ENCODE peak calls at places on chromosomes 12 and 14, in five cellular contexts. L is BJ, M is endothelial cell, W is AG09309, Y is Caco-2. V is an unnamed sample.

GRCh38 chr14:37078131-37078530 is 94.3 kb downstream of the SLC25A21 start:
- DNase-seq in L (peak), M (no peak), W (no peak), Y (no peak), V (no peak)

GRCh38 chr14:81559385-81559784 is 25.7 kb upstream of the SEL1L start:
- DNase-seq in L (no peak), M (no peak), W (no peak), Y (no peak), V (no peak)

GRCh38 chr12:11652351-11653040 is 3.0 kb downstream of the ETV6 start:
- DNase-seq in L (no peak), M (no peak), W (no peak), Y (no peak), V (no peak)

GRCh38 chr12:107091989-107092641 is 1.2 kb downstream of the CRY1 start:
- DNase-seq in L (peak), M (peak), W (peak), Y (peak), V (no peak)

GRCh38 chr14:100567877-100568163 is 19.4 kb downstream of the BEGAIN start:
- DNase-seq in L (no peak), M (no peak), W (no peak), Y (no peak), V (no peak)

GRCh38 chr14:89349196-89350008 is 67.6 kb downstream of the FOXN3 start:
- DNase-seq in L (no peak), M (peak), W (no peak), Y (peak), V (no peak)

GRCh38 chr12:89752331-89752730 is 43.7 kb upstream of the ATP2B1 start:
- DNase-seq in L (no peak), M (no peak), W (no peak), Y (no peak), V (no peak)

GRCh38 chr12:132827763-132828703 is 636 bp downstream of the GOLGA3 start:
- DNase-seq in L (peak), M (peak), W (peak), Y (peak), V (no peak)

GRCh38 chr12:102551186-102551585 is 70.8 kb upstream of the IGF1 start:
- DNase-seq in L (no peak), M (no peak), W (no peak), Y (no peak), V (no peak)

GRCh38 chr14:104084251-104085002 is 1.1 kb upstream of the ASPG start:
- DNase-seq in L (no peak), M (no peak), W (no peak), Y (peak), V (no peak)

GRCh38 chr12:108657130-108657745 is 23.5 kb upstream of the SELPLG start:
- DNase-seq in L (no peak), M (no peak), W (no peak), Y (no peak), V (no peak)

GRCh38 chr12:55996201-55996714 is 818 bp upstream of the SUOX start:
- DNase-seq in L (no peak), M (peak), W (no peak), Y (peak), V (no peak)

GRCh38 chr12:67161322-67161918 is 107.7 kb upstream of the CAND1 start:
- DNase-seq in L (peak), M (peak), W (peak), Y (peak), V (no peak)

GRCh38 chr12:53197011-53197640 is 9.9 kb downstream of the ITGB7 start:
- DNase-seq in L (no peak), M (no peak), W (no peak), Y (no peak), V (no peak)

GRCh38 chr14:96267336-96267735 is 11.3 kb downstream of the BDKRB1 start:
- DNase-seq in L (peak), M (no peak), W (no peak), Y (no peak), V (no peak)

GRCh38 chr14:28609228-28609828 is 157.3 kb upstream of the FOXG1 start:
- DNase-seq in L (no peak), M (peak), W (no peak), Y (peak), V (no peak)

GRCh38 chr14:105092912-105093425 is 27.7 kb upstream of the GPR132 start:
- DNase-seq in L (no peak), M (peak), W (no peak), Y (peak), V (no peak)

GRCh38 chr12:12983420-12984035 is 16.5 kb downstream of the HEBP1 start:
- DNase-seq in L (no peak), M (peak), W (no peak), Y (no peak), V (no peak)

GRCh38 chr14:86938356-86938755 is 1054.6 kb downstream of the GALC start:
- DNase-seq in L (no peak), M (no peak), W (no peak), Y (no peak), V (no peak)

GRCh38 chr14:60092516-60092915 is 793 bp downstream of the PCNX4 start:
- DNase-seq in L (no peak), M (peak), W (no peak), Y (no peak), V (no peak)

GRCh38 chr12:111773801-111774551 is 7.2 kb downstream of the ALDH2 start:
- DNase-seq in L (peak), M (no peak), W (peak), Y (peak), V (no peak)

GRCh38 chr12:124774462-124775167 is 89.0 kb downstream of the SCARB1 start:
- DNase-seq in L (peak), M (no peak), W (peak), Y (no peak), V (no peak)

GRCh38 chr12:75863475-75863874 is 168.1 kb downstream of the PHLDA1 start:
- DNase-seq in L (no peak), M (no peak), W (no peak), Y (no peak), V (no peak)

GRCh38 chr14:90242444-90242843 is 13.9 kb upstream of the PSMC1 start:
- DNase-seq in L (no peak), M (no peak), W (no peak), Y (no peak), V (no peak)

GRCh38 chr14:51442513-51443175 is 202.6 kb downstream of the TMX1 start:
- DNase-seq in L (peak), M (no peak), W (peak), Y (no peak), V (no peak)

GRCh38 chr14:22886500-22887259 is 3.7 kb downstream of the REM2 start:
- DNase-seq in L (no peak), M (peak), W (no peak), Y (peak), V (no peak)

GRCh38 chr12:109831365-109831764 is 1.8 kb downstream of the TRPV4 start:
- DNase-seq in L (no peak), M (no peak), W (no peak), Y (no peak), V (no peak)

GRCh38 chr14:54261283-54261682 is 135.5 kb upstream of the CDKN3 start:
- DNase-seq in L (no peak), M (no peak), W (no peak), Y (no peak), V (no peak)

GRCh38 chr14:32762886-32763285 is 175.8 kb upstream of the NPAS3 start:
- DNase-seq in L (no peak), M (no peak), W (no peak), Y (no peak), V (no peak)

GRCh38 chr14:60485057-60485599 is 735 bp downstream of the C14orf39 start:
- DNase-seq in L (no peak), M (peak), W (no peak), Y (no peak), V (no peak)

GRCh38 chr14:54572316-54572715 is 5.4 kb downstream of the SAMD4A start:
- DNase-seq in L (no peak), M (peak), W (no peak), Y (no peak), V (no peak)

GRCh38 chr14:100476012-100476822 is 111.0 kb downstream of the BEGAIN start:
- DNase-seq in L (peak), M (no peak), W (peak), Y (no peak), V (no peak)

GRCh38 chr14:71594828-71595227 is 337.4 kb upstream of the RGS6 start:
- DNase-seq in L (no peak), M (no peak), W (no peak), Y (no peak), V (no peak)

DNA sequence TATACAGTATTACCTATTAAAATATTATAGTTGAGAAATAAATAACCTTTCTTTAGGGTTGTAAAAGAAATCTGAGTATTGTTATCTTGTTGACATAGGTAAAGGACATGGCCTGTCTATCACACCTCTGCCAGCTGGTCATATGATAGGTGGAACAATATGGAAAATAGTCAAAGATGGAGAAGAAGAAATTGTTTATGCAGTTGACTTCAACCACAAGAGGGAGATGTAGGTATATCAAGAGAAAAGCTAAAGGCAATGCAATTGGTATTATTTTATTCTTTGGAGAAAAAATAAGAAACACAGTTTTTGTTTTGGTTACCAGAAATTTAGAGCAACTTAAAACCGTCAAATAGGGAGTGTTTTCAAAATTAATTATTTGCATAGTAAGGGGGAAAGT is 13.5 kb downstream of the CPSF2 start:
- DNase-seq in L (no peak), M (no peak), W (no peak), Y (no peak), V (no peak)
- TF ChIP-seq CTCF in L (peak), M (peak), W (peak), Y (peak), V (peak)

DNA sequence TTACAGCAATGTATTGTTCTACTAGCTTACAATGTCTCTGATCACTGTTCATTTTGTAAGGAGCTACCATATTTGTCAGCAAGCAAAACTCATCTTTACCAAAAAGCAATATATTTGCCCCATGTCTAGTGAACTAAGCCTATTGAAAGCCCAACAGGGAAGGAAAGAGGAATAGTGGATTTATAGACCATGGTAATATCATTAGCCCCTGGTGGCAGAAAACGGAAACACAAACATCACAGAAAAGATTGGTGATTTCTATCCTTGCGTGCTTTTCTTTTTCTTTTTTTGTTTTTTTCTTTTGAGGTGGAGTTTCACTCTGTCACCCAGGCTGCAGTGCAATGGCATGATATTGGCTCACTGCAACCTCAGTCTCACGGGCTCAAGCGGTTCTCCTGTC is 1562.4 kb upstream of the TMEM132C start:
- DNase-seq in L (no peak), M (no peak), W (no peak), Y (no peak), V (no peak)
- TF ChIP-seq CTCF in L (peak), M (peak), W (peak), Y (no peak), V (no peak)

GRCh38 chr12:46110928-46111699 is 120.7 kb upstream of the SCAF11 start:
- DNase-seq in L (no peak), M (no peak), W (no peak), Y (no peak), V (no peak)
- TF ChIP-seq CTCF in L (peak), M (peak), W (peak), Y (peak), V (no peak)

GRCh38 chr12:115712676-115713075 is 564.8 kb downstream of the MED13L start:
- DNase-seq in L (no peak), M (no peak), W (no peak), Y (no peak), V (no peak)

GRCh38 chr12:115709410-115710065 is 568.0 kb downstream of the MED13L start:
- DNase-seq in L (no peak), M (no peak), W (no peak), Y (no peak), V (no peak)

DNA sequence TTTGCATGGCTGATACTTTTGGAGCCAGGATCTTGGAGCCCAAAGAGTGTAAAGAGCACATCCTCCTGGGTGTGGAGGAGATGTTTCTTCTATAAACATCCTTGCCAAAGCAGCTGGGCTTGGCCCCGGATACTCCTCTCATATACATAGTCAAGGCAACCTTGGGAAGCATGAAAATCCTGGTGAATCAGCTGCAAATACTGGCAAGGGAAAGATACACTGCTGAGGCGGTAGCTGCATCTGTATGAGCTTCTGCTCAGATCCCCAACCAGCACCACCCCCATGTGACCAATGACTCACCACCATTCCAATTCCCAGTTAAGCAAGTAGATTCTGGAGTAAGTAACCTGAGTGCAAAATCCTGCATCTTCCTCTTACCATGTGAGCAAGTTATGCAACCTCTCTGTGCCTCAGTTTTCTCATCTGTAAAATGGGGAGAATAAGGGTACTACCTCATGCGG is 567.4 kb downstream of the MED13L start:
- DNase-seq in L (peak), M (no peak), W (peak), Y (no peak), V (no peak)
- TF ChIP-seq CTCF in L (peak), M (no peak), W (no peak), Y (no peak), V (no peak)